ENCODE peak calls at places on chromosome 17, in ten cellular contexts. One of them, this sample, is unnamed.

GRCh38 chr17:59565959-59566324 is 532 bp downstream of the DHX40 start:
- DNase-seq in left colon: peak
- DNase-seq in AG09319: peak
- DNase-seq in M059J: peak
- DNase-seq in stimulated activated CD4-positive, alpha-beta T cell treated with anti-CD3 and anti-CD28 coated beads, Interleukin-15, amount 100 ng/mL, for 1 hour: peak
- DNase-seq in Daoy: peak
- DNase-seq in WTC11: peak
- DNase-seq in T1000: peak
- DNase-seq in activated T-helper 1 cell treated with Interleukin-2 at 50 U/mL for 16 hours: peak
- DNase-seq in activated CD4-positive, alpha-beta T cell treated with anti-CD3 and anti-CD28 coated beads, Interleukin-2, amount 50 U/mL, for 4 hours: peak
- DNase-seq in this sample: peak

GRCh38 chr17:31099051-31099450 is 4.3 kb downstream of the NF1 start:
- DNase-seq in left colon: no peak
- DNase-seq in AG09319: no peak
- DNase-seq in M059J: peak
- DNase-seq in stimulated activated CD4-positive, alpha-beta T cell treated with anti-CD3 and anti-CD28 coated beads, Interleukin-15, amount 100 ng/mL, for 1 hour: no peak
- DNase-seq in Daoy: no peak
- DNase-seq in WTC11: no peak
- DNase-seq in T1000: no peak
- DNase-seq in activated T-helper 1 cell treated with Interleukin-2 at 50 U/mL for 16 hours: no peak
- DNase-seq in activated CD4-positive, alpha-beta T cell treated with anti-CD3 and anti-CD28 coated beads, Interleukin-2, amount 50 U/mL, for 4 hours: no peak
- DNase-seq in this sample: no peak

GRCh38 chr17:80198144-80198661 is 21.9 kb downstream of the SGSH start:
- DNase-seq in left colon: no peak
- DNase-seq in AG09319: no peak
- DNase-seq in M059J: peak
- DNase-seq in stimulated activated CD4-positive, alpha-beta T cell treated with anti-CD3 and anti-CD28 coated beads, Interleukin-15, amount 100 ng/mL, for 1 hour: no peak
- DNase-seq in Daoy: no peak
- DNase-seq in WTC11: peak
- DNase-seq in T1000: no peak
- DNase-seq in activated T-helper 1 cell treated with Interleukin-2 at 50 U/mL for 16 hours: no peak
- DNase-seq in activated CD4-positive, alpha-beta T cell treated with anti-CD3 and anti-CD28 coated beads, Interleukin-2, amount 50 U/mL, for 4 hours: no peak
- DNase-seq in this sample: no peak

GRCh38 chr17:44655983-44656700 is at the start of gene MEIOC:
- DNase-seq in left colon: no peak
- DNase-seq in AG09319: no peak
- DNase-seq in M059J: no peak
- DNase-seq in stimulated activated CD4-positive, alpha-beta T cell treated with anti-CD3 and anti-CD28 coated beads, Interleukin-15, amount 100 ng/mL, for 1 hour: no peak
- DNase-seq in Daoy: peak
- DNase-seq in WTC11: peak
- DNase-seq in T1000: peak
- DNase-seq in activated T-helper 1 cell treated with Interleukin-2 at 50 U/mL for 16 hours: no peak
- DNase-seq in activated CD4-positive, alpha-beta T cell treated with anti-CD3 and anti-CD28 coated beads, Interleukin-2, amount 50 U/mL, for 4 hours: peak
- DNase-seq in this sample: no peak

GRCh38 chr17:68584904-68585303 is 16.3 kb downstream of the FAM20A start:
- DNase-seq in left colon: no peak
- DNase-seq in AG09319: no peak
- DNase-seq in M059J: no peak
- DNase-seq in stimulated activated CD4-positive, alpha-beta T cell treated with anti-CD3 and anti-CD28 coated beads, Interleukin-15, amount 100 ng/mL, for 1 hour: no peak
- DNase-seq in Daoy: no peak
- DNase-seq in WTC11: no peak
- DNase-seq in T1000: no peak
- DNase-seq in activated T-helper 1 cell treated with Interleukin-2 at 50 U/mL for 16 hours: no peak
- DNase-seq in activated CD4-positive, alpha-beta T cell treated with anti-CD3 and anti-CD28 coated beads, Interleukin-2, amount 50 U/mL, for 4 hours: no peak
- DNase-seq in this sample: no peak

GRCh38 chr17:2982854-2983636 is 80.4 kb downstream of the OR1D5 start:
- DNase-seq in left colon: peak
- DNase-seq in AG09319: peak
- DNase-seq in M059J: peak
- DNase-seq in stimulated activated CD4-positive, alpha-beta T cell treated with anti-CD3 and anti-CD28 coated beads, Interleukin-15, amount 100 ng/mL, for 1 hour: no peak
- DNase-seq in Daoy: peak
- DNase-seq in WTC11: no peak
- DNase-seq in T1000: peak
- DNase-seq in activated T-helper 1 cell treated with Interleukin-2 at 50 U/mL for 16 hours: no peak
- DNase-seq in activated CD4-positive, alpha-beta T cell treated with anti-CD3 and anti-CD28 coated beads, Interleukin-2, amount 50 U/mL, for 4 hours: no peak
- DNase-seq in this sample: no peak

GRCh38 chr17:35069311-35069710 is 5.8 kb upstream of the RFFL start:
- DNase-seq in left colon: no peak
- DNase-seq in AG09319: no peak
- DNase-seq in M059J: no peak
- DNase-seq in stimulated activated CD4-positive, alpha-beta T cell treated with anti-CD3 and anti-CD28 coated beads, Interleukin-15, amount 100 ng/mL, for 1 hour: no peak
- DNase-seq in Daoy: no peak
- DNase-seq in WTC11: no peak
- DNase-seq in T1000: no peak
- DNase-seq in activated T-helper 1 cell treated with Interleukin-2 at 50 U/mL for 16 hours: no peak
- DNase-seq in activated CD4-positive, alpha-beta T cell treated with anti-CD3 and anti-CD28 coated beads, Interleukin-2, amount 50 U/mL, for 4 hours: no peak
- DNase-seq in this sample: no peak

GRCh38 chr17:2157081-2157480 is 102.2 kb downstream of the HIC1 start:
- DNase-seq in left colon: no peak
- DNase-seq in AG09319: no peak
- DNase-seq in M059J: no peak
- DNase-seq in stimulated activated CD4-positive, alpha-beta T cell treated with anti-CD3 and anti-CD28 coated beads, Interleukin-15, amount 100 ng/mL, for 1 hour: no peak
- DNase-seq in Daoy: no peak
- DNase-seq in WTC11: no peak
- DNase-seq in T1000: no peak
- DNase-seq in activated T-helper 1 cell treated with Interleukin-2 at 50 U/mL for 16 hours: no peak
- DNase-seq in activated CD4-positive, alpha-beta T cell treated with anti-CD3 and anti-CD28 coated beads, Interleukin-2, amount 50 U/mL, for 4 hours: no peak
- DNase-seq in this sample: no peak

GRCh38 chr17:50858486-50859225 is 7.5 kb downstream of the TOB1 start:
- DNase-seq in left colon: no peak
- DNase-seq in AG09319: no peak
- DNase-seq in M059J: no peak
- DNase-seq in stimulated activated CD4-positive, alpha-beta T cell treated with anti-CD3 and anti-CD28 coated beads, Interleukin-15, amount 100 ng/mL, for 1 hour: no peak
- DNase-seq in Daoy: no peak
- DNase-seq in WTC11: no peak
- DNase-seq in T1000: no peak
- DNase-seq in activated T-helper 1 cell treated with Interleukin-2 at 50 U/mL for 16 hours: no peak
- DNase-seq in activated CD4-positive, alpha-beta T cell treated with anti-CD3 and anti-CD28 coated beads, Interleukin-2, amount 50 U/mL, for 4 hours: no peak
- DNase-seq in this sample: no peak

GRCh38 chr17:3966720-3967363 is 2.6 kb upstream of the ATP2A3 start:
- DNase-seq in left colon: peak
- DNase-seq in AG09319: no peak
- DNase-seq in M059J: no peak
- DNase-seq in stimulated activated CD4-positive, alpha-beta T cell treated with anti-CD3 and anti-CD28 coated beads, Interleukin-15, amount 100 ng/mL, for 1 hour: no peak
- DNase-seq in Daoy: no peak
- DNase-seq in WTC11: no peak
- DNase-seq in T1000: no peak
- DNase-seq in activated T-helper 1 cell treated with Interleukin-2 at 50 U/mL for 16 hours: no peak
- DNase-seq in activated CD4-positive, alpha-beta T cell treated with anti-CD3 and anti-CD28 coated beads, Interleukin-2, amount 50 U/mL, for 4 hours: no peak
- DNase-seq in this sample: no peak

GRCh38 chr17:59094921-59095530 is 11.7 kb downstream of the TRIM37 start:
- DNase-seq in left colon: no peak
- DNase-seq in AG09319: no peak
- DNase-seq in M059J: no peak
- DNase-seq in stimulated activated CD4-positive, alpha-beta T cell treated with anti-CD3 and anti-CD28 coated beads, Interleukin-15, amount 100 ng/mL, for 1 hour: no peak
- DNase-seq in Daoy: peak
- DNase-seq in WTC11: no peak
- DNase-seq in T1000: no peak
- DNase-seq in activated T-helper 1 cell treated with Interleukin-2 at 50 U/mL for 16 hours: no peak
- DNase-seq in activated CD4-positive, alpha-beta T cell treated with anti-CD3 and anti-CD28 coated beads, Interleukin-2, amount 50 U/mL, for 4 hours: no peak
- DNase-seq in this sample: no peak

GRCh38 chr17:73318861-73319260 is 7.1 kb upstream of the CDC42EP4 start:
- DNase-seq in left colon: no peak
- DNase-seq in AG09319: no peak
- DNase-seq in M059J: no peak
- DNase-seq in stimulated activated CD4-positive, alpha-beta T cell treated with anti-CD3 and anti-CD28 coated beads, Interleukin-15, amount 100 ng/mL, for 1 hour: no peak
- DNase-seq in Daoy: no peak
- DNase-seq in WTC11: no peak
- DNase-seq in T1000: no peak
- DNase-seq in activated T-helper 1 cell treated with Interleukin-2 at 50 U/mL for 16 hours: no peak
- DNase-seq in activated CD4-positive, alpha-beta T cell treated with anti-CD3 and anti-CD28 coated beads, Interleukin-2, amount 50 U/mL, for 4 hours: no peak
- DNase-seq in this sample: no peak

GRCh38 chr17:13909901-13910519 is 159.3 kb upstream of the COX10 start:
- DNase-seq in left colon: no peak
- DNase-seq in AG09319: no peak
- DNase-seq in M059J: no peak
- DNase-seq in stimulated activated CD4-positive, alpha-beta T cell treated with anti-CD3 and anti-CD28 coated beads, Interleukin-15, amount 100 ng/mL, for 1 hour: no peak
- DNase-seq in Daoy: no peak
- DNase-seq in WTC11: no peak
- DNase-seq in T1000: no peak
- DNase-seq in activated T-helper 1 cell treated with Interleukin-2 at 50 U/mL for 16 hours: no peak
- DNase-seq in activated CD4-positive, alpha-beta T cell treated with anti-CD3 and anti-CD28 coated beads, Interleukin-2, amount 50 U/mL, for 4 hours: no peak
- DNase-seq in this sample: no peak

GRCh38 chr17:29572691-29573557 is 4.4 kb downstream of the TP53I13 start:
- DNase-seq in left colon: no peak
- DNase-seq in AG09319: no peak
- DNase-seq in M059J: no peak
- DNase-seq in stimulated activated CD4-positive, alpha-beta T cell treated with anti-CD3 and anti-CD28 coated beads, Interleukin-15, amount 100 ng/mL, for 1 hour: no peak
- DNase-seq in Daoy: peak
- DNase-seq in WTC11: peak
- DNase-seq in T1000: no peak
- DNase-seq in activated T-helper 1 cell treated with Interleukin-2 at 50 U/mL for 16 hours: peak
- DNase-seq in activated CD4-positive, alpha-beta T cell treated with anti-CD3 and anti-CD28 coated beads, Interleukin-2, amount 50 U/mL, for 4 hours: peak
- DNase-seq in this sample: peak

GRCh38 chr17:43342601-43342905 is 56.2 kb upstream of the ARL4D start:
- DNase-seq in left colon: no peak
- DNase-seq in AG09319: no peak
- DNase-seq in M059J: no peak
- DNase-seq in stimulated activated CD4-positive, alpha-beta T cell treated with anti-CD3 and anti-CD28 coated beads, Interleukin-15, amount 100 ng/mL, for 1 hour: no peak
- DNase-seq in Daoy: no peak
- DNase-seq in WTC11: no peak
- DNase-seq in T1000: no peak
- DNase-seq in activated T-helper 1 cell treated with Interleukin-2 at 50 U/mL for 16 hours: no peak
- DNase-seq in activated CD4-positive, alpha-beta T cell treated with anti-CD3 and anti-CD28 coated beads, Interleukin-2, amount 50 U/mL, for 4 hours: no peak
- DNase-seq in this sample: no peak

GRCh38 chr17:43401293-43401692 is 2.5 kb downstream of the ARL4D start:
- DNase-seq in left colon: no peak
- DNase-seq in AG09319: peak
- DNase-seq in M059J: peak
- DNase-seq in stimulated activated CD4-positive, alpha-beta T cell treated with anti-CD3 and anti-CD28 coated beads, Interleukin-15, amount 100 ng/mL, for 1 hour: no peak
- DNase-seq in Daoy: peak
- DNase-seq in WTC11: no peak
- DNase-seq in T1000: peak
- DNase-seq in activated T-helper 1 cell treated with Interleukin-2 at 50 U/mL for 16 hours: no peak
- DNase-seq in activated CD4-positive, alpha-beta T cell treated with anti-CD3 and anti-CD28 coated beads, Interleukin-2, amount 50 U/mL, for 4 hours: no peak
- DNase-seq in this sample: no peak

GRCh38 chr17:3602499-3602898 is 6.7 kb downstream of the TRPV1 start:
- DNase-seq in left colon: no peak
- DNase-seq in AG09319: no peak
- DNase-seq in M059J: no peak
- DNase-seq in stimulated activated CD4-positive, alpha-beta T cell treated with anti-CD3 and anti-CD28 coated beads, Interleukin-15, amount 100 ng/mL, for 1 hour: no peak
- DNase-seq in Daoy: peak
- DNase-seq in WTC11: peak
- DNase-seq in T1000: no peak
- DNase-seq in activated T-helper 1 cell treated with Interleukin-2 at 50 U/mL for 16 hours: no peak
- DNase-seq in activated CD4-positive, alpha-beta T cell treated with anti-CD3 and anti-CD28 coated beads, Interleukin-2, amount 50 U/mL, for 4 hours: peak
- DNase-seq in this sample: no peak

GRCh38 chr17:8015957-8016631 is 13.7 kb downstream of the GUCY2D start:
- DNase-seq in left colon: no peak
- DNase-seq in AG09319: no peak
- DNase-seq in M059J: no peak
- DNase-seq in stimulated activated CD4-positive, alpha-beta T cell treated with anti-CD3 and anti-CD28 coated beads, Interleukin-15, amount 100 ng/mL, for 1 hour: no peak
- DNase-seq in Daoy: peak
- DNase-seq in WTC11: peak
- DNase-seq in T1000: no peak
- DNase-seq in activated T-helper 1 cell treated with Interleukin-2 at 50 U/mL for 16 hours: no peak
- DNase-seq in activated CD4-positive, alpha-beta T cell treated with anti-CD3 and anti-CD28 coated beads, Interleukin-2, amount 50 U/mL, for 4 hours: no peak
- DNase-seq in this sample: no peak

GRCh38 chr17:73228748-73229236 is 32.9 kb downstream of the CPSF4L start:
- DNase-seq in left colon: peak
- DNase-seq in AG09319: peak
- DNase-seq in M059J: peak
- DNase-seq in stimulated activated CD4-positive, alpha-beta T cell treated with anti-CD3 and anti-CD28 coated beads, Interleukin-15, amount 100 ng/mL, for 1 hour: no peak
- DNase-seq in Daoy: peak
- DNase-seq in WTC11: no peak
- DNase-seq in T1000: peak
- DNase-seq in activated T-helper 1 cell treated with Interleukin-2 at 50 U/mL for 16 hours: no peak
- DNase-seq in activated CD4-positive, alpha-beta T cell treated with anti-CD3 and anti-CD28 coated beads, Interleukin-2, amount 50 U/mL, for 4 hours: peak
- DNase-seq in this sample: no peak

GRCh38 chr17:76707985-76708807 is 2.6 kb downstream of the MXRA7 start:
- DNase-seq in left colon: no peak
- DNase-seq in AG09319: no peak
- DNase-seq in M059J: no peak
- DNase-seq in stimulated activated CD4-positive, alpha-beta T cell treated with anti-CD3 and anti-CD28 coated beads, Interleukin-15, amount 100 ng/mL, for 1 hour: no peak
- DNase-seq in Daoy: no peak
- DNase-seq in WTC11: peak
- DNase-seq in T1000: no peak
- DNase-seq in activated T-helper 1 cell treated with Interleukin-2 at 50 U/mL for 16 hours: no peak
- DNase-seq in activated CD4-positive, alpha-beta T cell treated with anti-CD3 and anti-CD28 coated beads, Interleukin-2, amount 50 U/mL, for 4 hours: no peak
- DNase-seq in this sample: no peak

GRCh38 chr17:31224366-31224765 is 72.7 kb downstream of the OMG start:
- DNase-seq in left colon: no peak
- DNase-seq in AG09319: no peak
- DNase-seq in M059J: no peak
- DNase-seq in stimulated activated CD4-positive, alpha-beta T cell treated with anti-CD3 and anti-CD28 coated beads, Interleukin-15, amount 100 ng/mL, for 1 hour: no peak
- DNase-seq in Daoy: no peak
- DNase-seq in WTC11: no peak
- DNase-seq in T1000: no peak
- DNase-seq in activated T-helper 1 cell treated with Interleukin-2 at 50 U/mL for 16 hours: no peak
- DNase-seq in activated CD4-positive, alpha-beta T cell treated with anti-CD3 and anti-CD28 coated beads, Interleukin-2, amount 50 U/mL, for 4 hours: no peak
- DNase-seq in this sample: no peak

This sample was measured in stimulated activated CD8-positive, alpha-beta memory T cell treated with anti-CD3 and anti-CD28 coated beads, Interleukin-12 subunit alpha, Interleukin-12 subunit beta, amount 100 ng/mL, for 1 hour.